ENCODE peak calls at places on chromosome 3, in four cellular contexts. One of them, this sample, is unnamed.
A peak's percentile ranks its signal among the peaks of the same experiment; 100 is the strongest.

GRCh38 chr3:56926513-56927282 is 124.9 kb upstream of the ARHGEF3 start:
- DNase-seq in natural killer cell: no peak
- DNase-seq in bronchial epithelial cell: peak; percentile 54
- DNase-seq in occipital lobe: no peak
- DNase-seq in this sample: no peak

GRCh38 chr3:131608741-131609140 is 106.0 kb upstream of the MRPL3 start:
- DNase-seq in bronchial epithelial cell: no peak
- DNase-seq in natural killer cell: no peak
- DNase-seq in occipital lobe: no peak
- DNase-seq in this sample: no peak

GRCh38 chr3:36373084-36373483 is 7.2 kb upstream of the STAC start:
- DNase-seq in natural killer cell: no peak
- DNase-seq in bronchial epithelial cell: peak; percentile 40
- DNase-seq in occipital lobe: no peak
- DNase-seq in this sample: no peak

GRCh38 chr3:50450135-50450911 is 53.1 kb downstream of the CACNA2D2 start:
- DNase-seq in natural killer cell: peak; percentile 91
- DNase-seq in occipital lobe: peak; percentile 44
- DNase-seq in bronchial epithelial cell: peak; percentile 52
- DNase-seq in this sample: peak; percentile 93

GRCh38 chr3:155230382-155230781 is 63.1 kb downstream of the STRIT1 start:
- DNase-seq in natural killer cell: no peak
- DNase-seq in bronchial epithelial cell: peak; percentile 67
- DNase-seq in occipital lobe: no peak
- DNase-seq in this sample: no peak

GRCh38 chr3:116777181-116777840 is 67.7 kb downstream of the TUSC7 start:
- DNase-seq in bronchial epithelial cell: peak; percentile 6
- DNase-seq in natural killer cell: no peak
- DNase-seq in occipital lobe: no peak
- DNase-seq in this sample: no peak

GRCh38 chr3:132652640-132653270 is 6.9 kb downstream of the ACAD11 start:
- DNase-seq in occipital lobe: no peak
- DNase-seq in natural killer cell: no peak
- DNase-seq in bronchial epithelial cell: no peak
- DNase-seq in this sample: no peak

GRCh38 chr3:147393261-147393964 is 12.9 kb downstream of the ZIC4 start:
- DNase-seq in bronchial epithelial cell: no peak
- DNase-seq in natural killer cell: no peak
- DNase-seq in occipital lobe: no peak
- DNase-seq in this sample: peak; percentile 79

GRCh38 chr3:173467501-173467900 is 70.0 kb downstream of the NLGN1 start:
- DNase-seq in occipital lobe: no peak
- DNase-seq in bronchial epithelial cell: peak; percentile 75
- DNase-seq in natural killer cell: no peak
- DNase-seq in this sample: no peak

GRCh38 chr3:50502225-50502583 is 1.2 kb downstream of the CACNA2D2 start:
- DNase-seq in bronchial epithelial cell: no peak
- DNase-seq in natural killer cell: no peak
- DNase-seq in occipital lobe: no peak
- DNase-seq in this sample: no peak